ENCODE peak calls at places on chromosome 13, in four cellular contexts. One of them, this sample, is unnamed.

GRCh38 chr13:43111887-43112400 is 88.6 kb downstream of the DNAJC15 start:
- DNase-seq in Caco-2: no peak
- DNase-seq in astrocyte of the spinal cord: no peak
- DNase-seq in breast epithelium: no peak
- DNase-seq in this sample: no peak

GRCh38 chr13:77767413-77767812 is 69.9 kb downstream of the SLAIN1 start:
- DNase-seq in Caco-2: no peak
- DNase-seq in astrocyte of the spinal cord: no peak
- DNase-seq in breast epithelium: no peak
- DNase-seq in this sample: no peak

GRCh38 chr13:111972261-111972780 is 94.6 kb upstream of the SOX1 start:
- DNase-seq in astrocyte of the spinal cord: no peak
- DNase-seq in breast epithelium: no peak
- DNase-seq in Caco-2: no peak
- DNase-seq in this sample: no peak

GRCh38 chr13:59422646-59423045 is 741.1 kb downstream of the DIAPH3 start:
- DNase-seq in Caco-2: no peak
- DNase-seq in astrocyte of the spinal cord: no peak
- DNase-seq in breast epithelium: no peak
- DNase-seq in this sample: no peak

GRCh38 chr13:39682788-39683187 is 27.3 kb downstream of the COG6 start:
- DNase-seq in breast epithelium: no peak
- DNase-seq in Caco-2: no peak
- DNase-seq in astrocyte of the spinal cord: no peak
- DNase-seq in this sample: no peak

GRCh38 chr13:38635030-38635429 is 51.8 kb upstream of the FREM2 start:
- DNase-seq in astrocyte of the spinal cord: no peak
- DNase-seq in Caco-2: peak
- DNase-seq in breast epithelium: no peak
- DNase-seq in this sample: no peak

GRCh38 chr13:103961784-103962183 is 895.6 kb upstream of the SLC10A2 start:
- DNase-seq in breast epithelium: no peak
- DNase-seq in astrocyte of the spinal cord: no peak
- DNase-seq in Caco-2: no peak
- DNase-seq in this sample: no peak

GRCh38 chr13:110813646-110814624 is 100.4 kb downstream of the ING1 start:
- DNase-seq in Caco-2: no peak
- DNase-seq in astrocyte of the spinal cord: no peak
- DNase-seq in breast epithelium: no peak
- DNase-seq in this sample: no peak

GRCh38 chr13:76830805-76831204 is 55.4 kb downstream of the KCTD12 start:
- DNase-seq in astrocyte of the spinal cord: no peak
- DNase-seq in Caco-2: no peak
- DNase-seq in breast epithelium: no peak
- DNase-seq in this sample: no peak

GRCh38 chr13:84455143-84455905 is 573.0 kb upstream of the SLITRK1 start:
- DNase-seq in Caco-2: no peak
- DNase-seq in breast epithelium: no peak
- DNase-seq in astrocyte of the spinal cord: no peak
- DNase-seq in this sample: no peak

GRCh38 chr13:39765801-39766463 is 110.5 kb downstream of the COG6 start:
- DNase-seq in Caco-2: peak
- DNase-seq in astrocyte of the spinal cord: peak
- DNase-seq in breast epithelium: no peak
- DNase-seq in this sample: no peak

GRCh38 chr13:76222511-76222910 is 586.4 kb downstream of the LMO7 start:
- DNase-seq in astrocyte of the spinal cord: peak
- DNase-seq in Caco-2: no peak
- DNase-seq in breast epithelium: no peak
- DNase-seq in this sample: no peak

GRCh38 chr13:76887070-76887563 is 912 bp upstream of the KCTD12 start:
- DNase-seq in Caco-2: peak
- DNase-seq in astrocyte of the spinal cord: no peak
- DNase-seq in breast epithelium: no peak
- DNase-seq in this sample: no peak

GRCh38 chr13:96650301-96650886 is 343.9 kb downstream of the OXGR1 start:
- DNase-seq in Caco-2: no peak
- DNase-seq in breast epithelium: no peak
- DNase-seq in astrocyte of the spinal cord: peak
- DNase-seq in this sample: no peak

GRCh38 chr13:65653548-65654078 is 1576.5 kb downstream of the PCDH9 start:
- DNase-seq in astrocyte of the spinal cord: no peak
- DNase-seq in breast epithelium: no peak
- DNase-seq in Caco-2: no peak
- DNase-seq in this sample: no peak

GRCh38 chr13:93270769-93271753 is 44.5 kb downstream of the GPC6 start:
- DNase-seq in astrocyte of the spinal cord: no peak
- DNase-seq in Caco-2: peak
- DNase-seq in breast epithelium: no peak
- DNase-seq in this sample: no peak

GRCh38 chr13:79245937-79246574 is 160.0 kb downstream of the RBM26 start:
- DNase-seq in Caco-2: no peak
- DNase-seq in breast epithelium: no peak
- DNase-seq in astrocyte of the spinal cord: no peak
- DNase-seq in this sample: no peak

GRCh38 chr13:79799049-79799448 is 318.1 kb downstream of the NDFIP2 start:
- DNase-seq in Caco-2: no peak
- DNase-seq in breast epithelium: no peak
- DNase-seq in astrocyte of the spinal cord: no peak
- DNase-seq in this sample: no peak

GRCh38 chr13:51519839-51520238 is 64.4 kb upstream of the WDFY2 start:
- DNase-seq in Caco-2: no peak
- DNase-seq in breast epithelium: no peak
- DNase-seq in astrocyte of the spinal cord: peak
- DNase-seq in this sample: no peak

GRCh38 chr13:76758738-76759137 is 127.5 kb downstream of the KCTD12 start:
- DNase-seq in astrocyte of the spinal cord: no peak
- DNase-seq in breast epithelium: no peak
- DNase-seq in Caco-2: no peak
- DNase-seq in this sample: no peak

GRCh38 chr13:34458756-34459462 is 483.2 kb upstream of the NBEA start:
- DNase-seq in Caco-2: no peak
- DNase-seq in astrocyte of the spinal cord: no peak
- DNase-seq in breast epithelium: no peak
- DNase-seq in this sample: no peak

GRCh38 chr13:85650613-85651012 is 148.6 kb downstream of the SLITRK6 start:
- DNase-seq in breast epithelium: no peak
- DNase-seq in astrocyte of the spinal cord: no peak
- DNase-seq in Caco-2: no peak
- DNase-seq in this sample: no peak

GRCh38 chr13:78241278-78241919 is 322.8 kb upstream of the EDNRB start:
- DNase-seq in astrocyte of the spinal cord: peak
- DNase-seq in Caco-2: peak
- DNase-seq in breast epithelium: no peak
- DNase-seq in this sample: peak

DNA sequence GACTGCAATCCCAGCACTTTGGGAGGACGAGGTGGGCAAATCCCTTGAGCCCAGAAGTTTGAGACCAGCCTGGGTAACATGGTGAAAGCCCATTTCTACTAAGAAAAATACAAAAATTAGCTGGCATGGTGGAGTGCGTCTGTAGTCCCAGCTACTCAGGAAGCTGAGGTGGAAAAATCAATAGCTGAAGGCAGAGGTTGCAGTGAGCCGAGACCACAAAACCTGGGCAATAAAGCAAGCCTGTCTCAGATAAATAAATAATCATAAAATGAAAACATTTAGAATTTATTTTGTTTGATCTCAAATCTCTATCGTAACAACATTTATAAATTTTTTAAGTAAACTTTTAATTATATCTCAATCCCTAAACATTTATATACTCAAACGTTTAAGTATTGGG is 36.6 kb downstream of the USP12 start:
- DNase-seq in breast epithelium: no peak
- DNase-seq in astrocyte of the spinal cord: no peak
- DNase-seq in Caco-2: no peak
- DNase-seq in this sample: no peak
- H3K4me3 ChIP-seq in breast epithelium: no peak
- H3K4me3 ChIP-seq in astrocyte of the spinal cord: no peak
- H3K4me3 ChIP-seq in Caco-2: no peak
- H3K4me3 ChIP-seq in this sample: no peak

DNA sequence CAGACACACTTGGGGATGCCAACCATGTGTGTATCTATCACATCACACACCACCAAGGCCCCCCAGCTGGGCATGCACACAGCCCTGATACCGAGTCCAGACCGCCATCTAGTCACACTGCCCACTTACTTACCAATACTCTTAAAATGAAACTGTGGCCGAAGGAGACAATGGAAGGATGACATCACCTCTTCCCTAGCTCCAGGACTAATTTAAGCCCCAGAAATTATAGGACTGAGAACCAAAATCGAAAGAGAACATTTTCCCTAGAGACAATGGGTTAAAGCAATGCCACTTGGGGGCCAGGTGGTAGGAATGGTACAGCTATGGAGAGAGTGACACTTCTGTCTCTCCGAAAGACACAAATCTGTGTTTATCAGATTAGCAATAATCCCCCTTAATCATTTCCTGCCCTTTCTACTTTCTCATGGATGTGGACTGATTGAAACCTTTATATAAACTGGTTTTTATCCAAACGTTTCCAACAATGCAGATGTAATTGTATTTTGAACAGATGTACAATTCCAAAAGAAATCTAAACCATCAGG is 663 bp upstream of the GGACT start:
- DNase-seq in Caco-2: no peak
- DNase-seq in astrocyte of the spinal cord: no peak
- DNase-seq in breast epithelium: no peak
- DNase-seq in this sample: no peak
- H3K4me3 ChIP-seq in Caco-2: no peak
- H3K4me3 ChIP-seq in astrocyte of the spinal cord: no peak
- H3K4me3 ChIP-seq in breast epithelium: no peak
- H3K4me3 ChIP-seq in this sample: no peak

GRCh38 chr13:106530209-106530906 is 5.1 kb downstream of the EFNB2 start:
- DNase-seq in Caco-2: no peak
- DNase-seq in breast epithelium: no peak
- DNase-seq in astrocyte of the spinal cord: no peak
- DNase-seq in this sample: no peak
- H3K4me3 ChIP-seq in Caco-2: no peak
- H3K4me3 ChIP-seq in breast epithelium: no peak
- H3K4me3 ChIP-seq in astrocyte of the spinal cord: peak
- H3K4me3 ChIP-seq in this sample: no peak

GRCh38 chr13:27005976-27006518 is 165.6 kb downstream of the USP12 start:
- DNase-seq in breast epithelium: no peak
- DNase-seq in Caco-2: no peak
- DNase-seq in astrocyte of the spinal cord: no peak
- DNase-seq in this sample: no peak
- H3K4me3 ChIP-seq in breast epithelium: peak
- H3K4me3 ChIP-seq in Caco-2: no peak
- H3K4me3 ChIP-seq in astrocyte of the spinal cord: no peak
- H3K4me3 ChIP-seq in this sample: no peak

GRCh38 chr13:113023694-113024430 is 54.8 kb downstream of the MCF2L start:
- DNase-seq in astrocyte of the spinal cord: no peak
- DNase-seq in breast epithelium: no peak
- DNase-seq in Caco-2: no peak
- DNase-seq in this sample: no peak

GRCh38 chr13:113022391-113023216 is 53.6 kb downstream of the MCF2L start:
- DNase-seq in breast epithelium: no peak
- DNase-seq in Caco-2: peak
- DNase-seq in astrocyte of the spinal cord: no peak
- DNase-seq in this sample: no peak

GRCh38 chr13:113021811-113022210 is 52.8 kb downstream of the MCF2L start:
- DNase-seq in Caco-2: no peak
- DNase-seq in astrocyte of the spinal cord: no peak
- DNase-seq in breast epithelium: no peak
- DNase-seq in this sample: no peak

GRCh38 chr13:113024466-113024865 is 55.5 kb downstream of the MCF2L start:
- DNase-seq in breast epithelium: no peak
- DNase-seq in Caco-2: no peak
- DNase-seq in astrocyte of the spinal cord: no peak
- DNase-seq in this sample: no peak

DNA sequence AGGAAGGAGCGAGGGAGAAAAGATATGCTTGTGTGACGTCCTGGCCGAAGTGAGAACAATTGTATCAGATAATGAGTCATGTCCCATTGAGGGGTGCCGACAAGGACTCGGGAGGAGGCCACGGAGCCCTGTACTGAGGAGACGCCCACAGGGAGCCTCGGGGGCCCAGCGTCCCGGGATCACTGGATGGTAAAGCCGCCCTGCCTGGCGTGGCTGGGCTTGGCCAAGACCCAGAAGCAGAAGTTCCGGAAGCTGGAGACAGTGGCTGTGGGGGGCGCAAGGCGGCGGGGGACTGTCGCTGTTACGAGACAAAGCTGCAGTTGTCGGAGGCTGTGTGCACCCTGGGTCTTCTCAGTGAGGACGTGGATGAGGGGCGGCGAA is 54.2 kb downstream of the MCF2L start:
- DNase-seq in astrocyte of the spinal cord: no peak
- DNase-seq in breast epithelium: no peak
- DNase-seq in Caco-2: no peak
- DNase-seq in this sample: no peak
- H3K4me3 ChIP-seq in astrocyte of the spinal cord: no peak
- H3K4me3 ChIP-seq in breast epithelium: no peak
- H3K4me3 ChIP-seq in Caco-2: no peak
- H3K4me3 ChIP-seq in this sample: no peak

DNA sequence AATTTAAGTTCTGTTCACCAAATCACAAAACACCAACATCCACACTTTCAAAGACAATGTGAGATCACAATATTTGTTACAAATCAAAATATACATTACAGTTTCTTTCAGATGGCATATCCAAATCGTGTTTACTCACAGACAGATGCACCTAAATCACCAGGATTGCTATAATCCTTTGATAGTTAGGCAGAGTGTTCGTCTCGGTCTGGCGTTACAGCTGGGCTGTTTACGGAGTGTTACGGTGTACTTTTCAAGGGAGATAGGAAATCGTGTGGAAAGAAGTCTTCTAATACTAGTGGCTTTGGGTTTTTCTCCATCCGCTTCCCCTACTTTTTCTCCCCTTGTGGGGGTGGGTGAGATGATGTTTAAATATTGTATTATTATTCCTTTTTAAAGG is 1.9 kb downstream of the MAB21L1 start:
- DNase-seq in Caco-2: no peak
- DNase-seq in astrocyte of the spinal cord: peak
- DNase-seq in breast epithelium: no peak
- DNase-seq in this sample: no peak
- H3K4me3 ChIP-seq in Caco-2: no peak
- H3K4me3 ChIP-seq in astrocyte of the spinal cord: peak
- H3K4me3 ChIP-seq in breast epithelium: peak
- H3K4me3 ChIP-seq in this sample: no peak

This sample was measured in iPS DF 6.9.